ENCODE peak calls at places on chromosomes 7 and 10, in nine cellular contexts. V is astrocyte, T is fibroblast of pulmonary artery, K is fibroblast of mammary gland, W is IMR-90, O is A549, U is lower lobe of right lung, R is pancreas, L is astrocyte of the cerebellum. M is an unnamed sample.
A peak's percentile ranks its signal among the peaks of the same experiment; 100 is the strongest.

GRCh38 chr10:306654-307185 is 171.5 kb downstream of the ZMYND11 start:
- DNase-seq in W (no peak), O (no peak), U (no peak), R (no peak), V (no peak), L (no peak), K (no peak), T (no peak), M (no peak)

GRCh38 chr7:81499262-81500116 is 270.4 kb downstream of the HGF start:
- DNase-seq in U (no peak), R (no peak), K (peak; percentile 93), O (peak; percentile 93), W (peak; percentile 89), V (peak; percentile 69), L (peak; percentile 75), T (peak; percentile 95), M (peak; percentile 90)

GRCh38 chr10:121830101-121830500 is 97.7 kb downstream of the ATE1 start:
- DNase-seq in T (no peak), W (no peak), V (no peak), L (no peak), K (no peak), R (no peak), O (no peak), U (no peak), M (no peak)

GRCh38 chr10:29846881-29847280 is 212.1 kb upstream of the SVIL start:
- DNase-seq in T (no peak), O (no peak), W (no peak), R (no peak), K (no peak), L (no peak), U (no peak), V (no peak), M (no peak)

GRCh38 chr10:131874991-131875451 is 25.8 kb upstream of the PPP2R2D start:
- DNase-seq in V (peak; percentile 49), L (peak; percentile 60), R (peak; percentile 87), U (peak; percentile 77), W (peak; percentile 72), O (peak; percentile 79), K (peak; percentile 69), T (peak; percentile 81), M (peak; percentile 77)

GRCh38 chr7:102814025-102814471 is 65.2 kb downstream of the FAM185A start:
- DNase-seq in V (peak; percentile 82), O (no peak), T (peak; percentile 74), K (peak; percentile 83), U (no peak), L (no peak), R (no peak), W (peak; percentile 76), M (peak; percentile 42)

GRCh38 chr10:88222878-88223277 is 359.5 kb downstream of the PTEN start:
- DNase-seq in L (no peak), O (no peak), T (no peak), U (no peak), V (no peak), R (no peak), W (no peak), K (no peak), M (no peak)

GRCh38 chr10:100737359-100738054 is 7.9 kb upstream of the PAX2 start:
- DNase-seq in K (no peak), W (no peak), R (no peak), T (no peak), V (no peak), O (no peak), U (no peak), L (no peak), M (no peak)

GRCh38 chr7:152872061-152872744 is 112.7 kb downstream of the ACTR3B start:
- DNase-seq in L (no peak), W (no peak), U (no peak), O (no peak), R (no peak), T (no peak), K (no peak), V (no peak), M (no peak)

GRCh38 chr7:131652934-131653333 is 96.5 kb upstream of the PODXL start:
- DNase-seq in W (no peak), V (no peak), R (no peak), T (no peak), K (no peak), U (no peak), L (no peak), O (peak; percentile 12), M (no peak)

GRCh38 chr10:23157691-23158369 is 34.3 kb upstream of the PTF1A start:
- DNase-seq in R (no peak), U (no peak), O (peak; percentile 58), T (peak; percentile 55), W (peak; percentile 39), V (peak; percentile 33), K (peak; percentile 57), L (peak; percentile 11), M (peak; percentile 48)

GRCh38 chr10:3292601-3293000 is 120.0 kb upstream of the PITRM1 start:
- DNase-seq in R (no peak), T (no peak), L (no peak), O (no peak), K (peak; percentile 70), U (no peak), W (no peak), V (no peak), M (peak; percentile 92)

GRCh38 chr10:58513189-58514101 is 773 bp downstream of the BICC1 start:
- DNase-seq in U (peak; percentile 47), O (peak; percentile 87), T (peak; percentile 89), R (peak; percentile 61), K (peak; percentile 88), W (peak; percentile 84), V (peak; percentile 74), L (no peak), M (peak; percentile 90)

GRCh38 chr7:71733108-71733870 is 601.3 kb downstream of the GALNT17 start:
- DNase-seq in O (peak; percentile 63), R (peak; percentile 99), L (peak; percentile 46), W (peak; percentile 22), U (peak; percentile 83), T (peak; percentile 62), K (peak; percentile 61), V (peak; percentile 29), M (peak; percentile 50)
- H3K4me3 ChIP-seq in O (no peak overlapping the region), R (no peak overlapping the region), L (no peak overlapping the region), W (no peak overlapping the region), U (peak overlapping the region; percentile 23), T (no peak overlapping the region), K (no peak overlapping the region), V (no peak overlapping the region), M (no peak overlapping the region)

GRCh38 chr7:155738104-155738503 is 74.2 kb downstream of the SHH start:
- DNase-seq in R (no peak), K (no peak), W (no peak), O (no peak), L (no peak), V (no peak), T (no peak), U (no peak), M (no peak)

GRCh38 chr7:155737590-155737989 is 74.7 kb downstream of the SHH start:
- DNase-seq in T (no peak), O (no peak), W (no peak), V (no peak), R (no peak), U (no peak), L (no peak), K (no peak), M (no peak)

GRCh38 chr7:155741061-155741460 is 71.2 kb downstream of the SHH start:
- DNase-seq in W (no peak), T (no peak), L (no peak), K (no peak), R (no peak), U (no peak), O (no peak), V (no peak), M (no peak)

GRCh38 chr7:155739538-155740140 is 72.6 kb downstream of the SHH start:
- DNase-seq in L (no peak), K (no peak), U (no peak), V (no peak), W (no peak), O (no peak), T (no peak), R (no peak), M (no peak)

DNA sequence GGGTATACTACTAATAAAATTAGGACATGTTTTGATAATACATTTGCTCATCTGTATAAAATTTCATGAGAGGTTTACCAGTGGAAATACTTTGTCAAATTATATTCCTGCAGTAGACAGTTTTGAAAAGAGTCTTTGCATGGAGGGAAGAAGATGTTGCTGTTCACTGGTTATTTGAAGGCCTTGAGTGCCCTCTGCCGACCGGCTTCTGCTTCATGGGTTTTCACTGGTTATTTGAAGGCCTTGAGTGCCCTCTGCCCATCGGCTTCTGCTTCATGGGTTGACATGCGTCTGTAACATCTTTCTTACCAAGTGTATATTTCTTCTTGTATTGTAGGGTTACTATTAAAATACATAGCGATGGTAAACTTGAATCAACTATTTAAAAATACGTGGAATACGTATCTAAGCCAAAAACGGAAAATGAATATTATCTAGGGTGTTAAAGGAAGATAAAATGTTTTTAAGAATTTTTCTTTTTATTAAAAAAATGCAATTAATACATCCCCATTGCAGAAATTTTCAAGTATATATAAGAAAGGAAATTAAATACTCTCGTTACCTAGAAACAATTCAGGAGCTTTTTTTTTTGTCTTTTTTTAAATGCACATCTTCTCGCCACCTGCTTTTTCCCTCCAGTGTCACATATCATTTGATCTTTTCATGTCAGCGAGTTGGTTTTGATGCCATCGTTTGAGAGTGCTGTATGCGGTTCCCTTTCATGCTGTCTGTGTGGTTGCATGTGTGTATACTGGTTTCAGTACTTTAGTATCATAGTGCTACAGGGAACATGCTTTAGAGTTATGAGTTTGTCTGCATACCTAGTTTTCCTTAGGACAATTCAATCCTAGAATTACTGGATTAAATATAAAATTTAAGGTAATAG is 73.4 kb downstream of the SHH start:
- DNase-seq in O (peak; percentile 87), K (peak; percentile 85), W (peak; percentile 76), V (peak; percentile 57), L (peak; percentile 71), U (peak; percentile 77), R (peak; percentile 81), T (peak; percentile 86), M (peak; percentile 82)
- TF ChIP-seq CTCF in O (peak; percentile 96), K (peak; percentile 82), W (peak; percentile 72), V (peak; percentile 66), L (peak; percentile 61), U (peak; percentile 59), R (peak; percentile 41), T (peak; percentile 78), M (peak; percentile 59)

DNA sequence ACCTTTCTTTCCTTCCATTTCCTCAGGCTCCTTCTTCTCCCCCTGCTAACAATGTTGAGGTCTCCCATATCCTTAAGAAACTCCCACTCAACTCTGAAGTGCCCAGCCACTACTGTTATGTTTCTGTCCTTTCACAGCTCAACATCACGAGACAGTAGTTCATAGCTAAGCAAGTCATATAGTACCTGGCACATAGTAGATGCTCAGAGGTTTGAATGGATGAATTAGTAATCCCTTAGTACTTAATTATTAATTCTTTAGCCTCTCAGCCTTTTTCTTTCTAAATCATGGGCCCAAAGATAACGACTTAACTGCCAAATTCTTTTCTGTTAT is 22.6 kb downstream of the CSGALNACT2 start:
- DNase-seq in W (no peak), T (no peak), K (no peak), L (no peak), O (no peak), R (no peak), V (no peak), U (no peak), M (no peak)
- H3K4me3 ChIP-seq in W (no peak overlapping the region), T (no peak overlapping the region), K (no peak overlapping the region), L (no peak overlapping the region), O (no peak overlapping the region), R (no peak overlapping the region), V (no peak overlapping the region), U (no peak overlapping the region), M (no peak overlapping the region)

GRCh38 chr7:156834462-156834861 is 58.5 kb downstream of the LMBR1 start:
- DNase-seq in O (no peak), R (no peak), K (no peak), W (no peak), T (no peak), U (no peak), L (no peak), V (no peak), M (no peak)
- TF ChIP-seq CTCF in O (no peak), R (no peak), K (no peak), W (no peak), T (no peak), U (no peak), L (no peak), V (no peak), M (no peak)